ENCODE peak calls at places on chromosome 11, in five cellular contexts. L, E, H, J and Z are unnamed samples.

GRCh38 chr11:61967924-61968757 is 707 bp upstream of the FTH1 start:
- DNase-seq in L (peak), E (no peak), H (no peak), J (no peak), Z (peak)

GRCh38 chr11:76768091-76769047 is 14.8 kb upstream of the TSKU start:
- DNase-seq in L (no peak), E (no peak), H (no peak), J (no peak), Z (peak)

GRCh38 chr11:236774-237767 is at the start of gene PSMD13:
- DNase-seq in L (peak), E (peak), H (peak), J (peak), Z (peak)

GRCh38 chr11:63510360-63511130 is 4.7 kb downstream of the LGALS12 start:
- DNase-seq in L (no peak), E (no peak), H (peak), J (no peak), Z (peak)

GRCh38 chr11:116935514-116935913 is 98.1 kb upstream of the APOA1 start:
- DNase-seq in L (no peak), E (no peak), H (no peak), J (no peak), Z (no peak)

GRCh38 chr11:58060535-58060934 is 29.8 kb downstream of the OR6Q1 start:
- DNase-seq in L (no peak), E (no peak), H (no peak), J (no peak), Z (no peak)

GRCh38 chr11:12123177-12123576 is 12.8 kb downstream of the MICAL2 start:
- DNase-seq in L (no peak), E (no peak), H (no peak), J (no peak), Z (no peak)

GRCh38 chr11:113411536-113411935 is 24.0 kb downstream of the ANKK1 start:
- DNase-seq in L (no peak), E (no peak), H (no peak), J (no peak), Z (no peak)

GRCh38 chr11:27331984-27332383 is 31.0 kb downstream of the CCDC34 start:
- DNase-seq in L (no peak), E (no peak), H (no peak), J (no peak), Z (no peak)

GRCh38 chr11:67283490-67283963 is 5.6 kb upstream of the ANKRD13D start:
- DNase-seq in L (no peak), E (no peak), H (no peak), J (no peak), Z (peak)

GRCh38 chr11:117456027-117456720 is 128.5 kb downstream of the CEP164 start:
- DNase-seq in L (no peak), E (no peak), H (no peak), J (no peak), Z (no peak)

GRCh38 chr11:118917488-118918127 is 8.1 kb downstream of the BCL9L start:
- DNase-seq in L (peak), E (peak), H (no peak), J (no peak), Z (peak)

GRCh38 chr11:34512810-34513673 is 552 bp downstream of the ELF5 start:
- DNase-seq in L (no peak), E (peak), H (no peak), J (peak), Z (peak)

GRCh38 chr11:59705281-59705680 is 8.4 kb downstream of the OR10V1 start:
- DNase-seq in L (no peak), E (no peak), H (no peak), J (no peak), Z (no peak)

GRCh38 chr11:64165482-64165841 is 451 bp downstream of the MACROD1 start:
- DNase-seq in L (no peak), E (no peak), H (no peak), J (no peak), Z (no peak)

GRCh38 chr11:30451642-30452041 is 128.7 kb downstream of the ARL14EP start:
- DNase-seq in L (no peak), E (no peak), H (no peak), J (no peak), Z (no peak)

GRCh38 chr11:1953489-1954284 is 6.6 kb downstream of the MRPL23 start:
- DNase-seq in L (no peak), E (no peak), H (no peak), J (no peak), Z (peak)

GRCh38 chr11:115765803-115766239 is 261.6 kb upstream of the CADM1 start:
- DNase-seq in L (no peak), E (no peak), H (no peak), J (no peak), Z (no peak)

GRCh38 chr11:106695506-106695905 is 322.8 kb downstream of the GUCY1A2 start:
- DNase-seq in L (no peak), E (no peak), H (no peak), J (no peak), Z (no peak)

GRCh38 chr11:123478352-123478986 is 48.4 kb downstream of the GRAMD1B start:
- DNase-seq in L (no peak), E (peak), H (peak), J (no peak), Z (no peak)

GRCh38 chr11:114762437-114762836 is 84.1 kb downstream of the NXPE2 start:
- DNase-seq in L (no peak), E (no peak), H (peak), J (no peak), Z (peak)

GRCh38 chr11:119473901-119474681 is 51.1 kb upstream of the THY1 start:
- DNase-seq in L (no peak), E (no peak), H (no peak), J (no peak), Z (no peak)

GRCh38 chr11:108906826-108907225 is 242.0 kb downstream of the DDX10 start:
- DNase-seq in L (no peak), E (no peak), H (no peak), J (no peak), Z (no peak)

GRCh38 chr11:23540101-23540561 is 679.9 kb upstream of the CCDC179 start:
- DNase-seq in L (no peak), E (peak), H (peak), J (no peak), Z (no peak)

GRCh38 chr11:64713781-64714363 is 9.1 kb downstream of the NRXN2 start:
- DNase-seq in L (no peak), E (no peak), H (no peak), J (no peak), Z (no peak)

GRCh38 chr11:8707541-8708270 is 25.1 kb downstream of the RPL27A start:
- DNase-seq in L (no peak), E (no peak), H (no peak), J (no peak), Z (no peak)

GRCh38 chr11:33376331-33377099 is 119.3 kb downstream of the HIPK3 start:
- DNase-seq in L (no peak), E (no peak), H (no peak), J (no peak), Z (no peak)

GRCh38 chr11:11856638-11857037 is 14.9 kb downstream of the USP47 start:
- DNase-seq in L (no peak), E (no peak), H (no peak), J (no peak), Z (no peak)